ENCODE peak calls at places on chromosomes 4 and X, in eight cellular contexts. One of them, this sample, is unnamed.
A peak's percentile ranks its signal among the peaks of the same experiment; 100 is the strongest.

GRCh38 chrX:101803451-101803850 is 128.4 kb downstream of the ZMAT1 start:
- DNase-seq in coronary artery: no peak
- DNase-seq in heart left ventricle: no peak
- DNase-seq in A549: peak; percentile 3
- DNase-seq in hepatocyte: peak; percentile 17
- DNase-seq in uterus: no peak
- DNase-seq in RWPE1: no peak
- DNase-seq in ovary: no peak
- DNase-seq in this sample: no peak

GRCh38 chr4:188423039-188423438 is 283.8 kb downstream of the TRIML1 start:
- DNase-seq in coronary artery: no peak
- DNase-seq in heart left ventricle: no peak
- DNase-seq in A549: peak; percentile 89
- DNase-seq in hepatocyte: no peak
- DNase-seq in uterus: no peak
- DNase-seq in RWPE1: no peak
- DNase-seq in ovary: no peak
- DNase-seq in this sample: no peak

GRCh38 chr4:8192748-8193738 is 6.0 kb upstream of the SH3TC1 start:
- DNase-seq in coronary artery: no peak
- DNase-seq in heart left ventricle: no peak
- DNase-seq in A549: peak; percentile 76
- DNase-seq in hepatocyte: peak; percentile 81
- DNase-seq in uterus: no peak
- DNase-seq in RWPE1: peak; percentile 33
- DNase-seq in ovary: no peak
- DNase-seq in this sample: no peak

GRCh38 chr4:147799986-147800555 is 68.2 kb downstream of the ARHGAP10 start:
- DNase-seq in coronary artery: no peak
- DNase-seq in heart left ventricle: no peak
- DNase-seq in A549: no peak
- DNase-seq in hepatocyte: no peak
- DNase-seq in uterus: no peak
- DNase-seq in RWPE1: no peak
- DNase-seq in ovary: no peak
- DNase-seq in this sample: no peak

GRCh38 chr4:160129439-160129838 is 1026.6 kb downstream of the RAPGEF2 start:
- DNase-seq in coronary artery: no peak
- DNase-seq in heart left ventricle: no peak
- DNase-seq in A549: peak; percentile 27
- DNase-seq in hepatocyte: peak; percentile 31
- DNase-seq in uterus: no peak
- DNase-seq in RWPE1: peak; percentile 26
- DNase-seq in ovary: no peak
- DNase-seq in this sample: no peak

GRCh38 chrX:145843196-145843595 is 25.6 kb downstream of the SLITRK2 start:
- DNase-seq in coronary artery: no peak
- DNase-seq in heart left ventricle: no peak
- DNase-seq in A549: no peak
- DNase-seq in hepatocyte: no peak
- DNase-seq in uterus: no peak
- DNase-seq in RWPE1: no peak
- DNase-seq in ovary: no peak
- DNase-seq in this sample: no peak

GRCh38 chrX:143663755-143664154 is 27.9 kb upstream of the SLITRK4 start:
- DNase-seq in coronary artery: no peak
- DNase-seq in heart left ventricle: no peak
- DNase-seq in A549: no peak
- DNase-seq in hepatocyte: no peak
- DNase-seq in uterus: no peak
- DNase-seq in RWPE1: no peak
- DNase-seq in ovary: no peak
- DNase-seq in this sample: no peak

GRCh38 chrX:66863721-66864120 is 224.8 kb upstream of the EDA2R start:
- DNase-seq in coronary artery: no peak
- DNase-seq in heart left ventricle: no peak
- DNase-seq in A549: no peak
- DNase-seq in hepatocyte: no peak
- DNase-seq in uterus: no peak
- DNase-seq in RWPE1: no peak
- DNase-seq in ovary: no peak
- DNase-seq in this sample: no peak

GRCh38 chrX:8374041-8374825 is 90.4 kb upstream of the VCX3B start:
- DNase-seq in coronary artery: no peak
- DNase-seq in heart left ventricle: no peak
- DNase-seq in A549: no peak
- DNase-seq in hepatocyte: no peak
- DNase-seq in uterus: no peak
- DNase-seq in RWPE1: peak; percentile 20
- DNase-seq in ovary: no peak
- DNase-seq in this sample: no peak

GRCh38 chrX:22135171-22135711 is 103.1 kb downstream of the PHEX start:
- DNase-seq in coronary artery: no peak
- DNase-seq in heart left ventricle: no peak
- DNase-seq in A549: peak; percentile 37
- DNase-seq in hepatocyte: no peak
- DNase-seq in uterus: no peak
- DNase-seq in RWPE1: peak; percentile 26
- DNase-seq in ovary: no peak
- DNase-seq in this sample: no peak

GRCh38 chr4:185304944-185305690 is 90.6 kb downstream of the LRP2BP start:
- DNase-seq in coronary artery: no peak
- DNase-seq in heart left ventricle: no peak
- DNase-seq in A549: peak; percentile 20
- DNase-seq in hepatocyte: peak; percentile 18
- DNase-seq in uterus: no peak
- DNase-seq in RWPE1: no peak
- DNase-seq in ovary: no peak
- DNase-seq in this sample: no peak

GRCh38 chr4:78410651-78411050 is 140.9 kb upstream of the ANXA3 start:
- DNase-seq in coronary artery: no peak
- DNase-seq in heart left ventricle: no peak
- DNase-seq in A549: no peak
- DNase-seq in hepatocyte: no peak
- DNase-seq in uterus: no peak
- DNase-seq in RWPE1: no peak
- DNase-seq in ovary: no peak
- DNase-seq in this sample: no peak

GRCh38 chrX:105502336-105502735 is 281.8 kb upstream of the TEX13A start:
- DNase-seq in coronary artery: no peak
- DNase-seq in heart left ventricle: no peak
- DNase-seq in A549: no peak
- DNase-seq in hepatocyte: no peak
- DNase-seq in uterus: no peak
- DNase-seq in RWPE1: no peak
- DNase-seq in ovary: no peak
- DNase-seq in this sample: no peak

GRCh38 chr4:2817701-2818350 is 24.9 kb downstream of the SH3BP2 start:
- DNase-seq in coronary artery: no peak
- DNase-seq in heart left ventricle: peak; percentile 67
- DNase-seq in A549: no peak
- DNase-seq in hepatocyte: peak; percentile 86
- DNase-seq in uterus: no peak
- DNase-seq in RWPE1: peak; percentile 66
- DNase-seq in ovary: peak; percentile 61
- DNase-seq in this sample: no peak

GRCh38 chrX:153708415-153708814 is 15.8 kb downstream of the BCAP31 start:
- DNase-seq in coronary artery: peak; percentile 80
- DNase-seq in heart left ventricle: peak; percentile 71
- DNase-seq in A549: peak; percentile 81
- DNase-seq in hepatocyte: peak; percentile 84
- DNase-seq in uterus: peak; percentile 69
- DNase-seq in RWPE1: peak; percentile 68
- DNase-seq in ovary: peak; percentile 64
- DNase-seq in this sample: peak; percentile 79
- H3K27ac ChIP-seq in coronary artery: no peak overlapping the region
- H3K27ac ChIP-seq in heart left ventricle: peak overlapping the region; percentile 12
- H3K27ac ChIP-seq in A549: no peak overlapping the region
- H3K27ac ChIP-seq in hepatocyte: peak overlapping the region; percentile 85
- H3K27ac ChIP-seq in uterus: no peak overlapping the region
- H3K27ac ChIP-seq in RWPE1: peak overlapping the region; percentile 85
- H3K27ac ChIP-seq in ovary: no peak overlapping the region
- H3K27ac ChIP-seq in this sample: no peak overlapping the region

GRCh38 chr4:23882976-23883531 is 6.8 kb downstream of the PPARGC1A start:
- DNase-seq in coronary artery: no peak
- DNase-seq in heart left ventricle: no peak
- DNase-seq in A549: no peak
- DNase-seq in hepatocyte: no peak
- DNase-seq in uterus: no peak
- DNase-seq in RWPE1: no peak
- DNase-seq in ovary: no peak
- DNase-seq in this sample: no peak

GRCh38 chr4:23881052-23881501 is 8.8 kb downstream of the PPARGC1A start:
- DNase-seq in coronary artery: no peak
- DNase-seq in heart left ventricle: no peak
- DNase-seq in A549: no peak
- DNase-seq in hepatocyte: no peak
- DNase-seq in uterus: no peak
- DNase-seq in RWPE1: no peak
- DNase-seq in ovary: no peak
- DNase-seq in this sample: no peak

GRCh38 chr4:23884261-23884660 is 5.6 kb downstream of the PPARGC1A start:
- DNase-seq in coronary artery: no peak
- DNase-seq in heart left ventricle: no peak
- DNase-seq in A549: no peak
- DNase-seq in hepatocyte: no peak
- DNase-seq in uterus: no peak
- DNase-seq in RWPE1: no peak
- DNase-seq in ovary: no peak
- DNase-seq in this sample: no peak

GRCh38 chr4:23878912-23879732 is 10.7 kb downstream of the PPARGC1A start:
- DNase-seq in coronary artery: no peak
- DNase-seq in heart left ventricle: no peak
- DNase-seq in A549: no peak
- DNase-seq in hepatocyte: peak; percentile 30
- DNase-seq in uterus: no peak
- DNase-seq in RWPE1: no peak
- DNase-seq in ovary: no peak
- DNase-seq in this sample: no peak

DNA sequence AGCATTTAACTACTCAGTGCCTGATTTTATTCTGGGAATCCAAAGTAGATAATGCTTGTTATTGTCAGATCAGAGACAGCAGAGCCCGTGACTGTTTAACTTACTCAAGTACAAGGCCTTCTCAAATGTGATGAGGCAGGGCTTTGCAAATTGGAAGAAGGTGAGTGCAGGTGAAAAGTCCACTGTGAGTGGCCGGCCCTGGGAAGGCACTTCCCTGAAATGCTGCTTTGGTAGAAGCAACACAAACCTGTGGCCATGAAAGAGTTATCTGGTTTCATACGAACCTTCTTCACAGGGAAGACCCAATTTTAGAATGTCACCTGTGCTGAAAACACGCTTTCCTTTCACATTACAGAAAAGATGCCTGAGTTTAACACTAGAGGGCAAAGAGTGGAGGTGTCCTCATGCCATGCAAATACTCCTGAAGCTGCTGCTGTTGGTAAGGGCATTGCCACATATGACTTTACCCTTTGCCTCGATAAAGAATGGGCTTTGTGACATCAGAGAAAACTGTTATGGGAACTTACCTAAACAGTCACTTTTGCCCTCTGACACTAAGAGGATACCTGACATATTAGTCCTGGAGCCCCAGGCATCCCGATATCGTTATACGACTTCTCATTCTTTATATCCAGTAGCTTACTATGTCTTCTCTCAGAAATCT is 8.0 kb downstream of the PPARGC1A start:
- DNase-seq in coronary artery: no peak
- DNase-seq in heart left ventricle: no peak
- DNase-seq in A549: no peak
- DNase-seq in hepatocyte: no peak
- DNase-seq in uterus: no peak
- DNase-seq in RWPE1: no peak
- DNase-seq in ovary: no peak
- DNase-seq in this sample: no peak
- H3K27ac ChIP-seq in coronary artery: no peak overlapping the region
- H3K27ac ChIP-seq in heart left ventricle: peak overlapping the region; percentile 80
- H3K27ac ChIP-seq in A549: no peak overlapping the region
- H3K27ac ChIP-seq in hepatocyte: peak overlapping the region; percentile 20
- H3K27ac ChIP-seq in uterus: no peak overlapping the region
- H3K27ac ChIP-seq in RWPE1: no peak overlapping the region
- H3K27ac ChIP-seq in ovary: no peak overlapping the region
- H3K27ac ChIP-seq in this sample: no peak overlapping the region

DNA sequence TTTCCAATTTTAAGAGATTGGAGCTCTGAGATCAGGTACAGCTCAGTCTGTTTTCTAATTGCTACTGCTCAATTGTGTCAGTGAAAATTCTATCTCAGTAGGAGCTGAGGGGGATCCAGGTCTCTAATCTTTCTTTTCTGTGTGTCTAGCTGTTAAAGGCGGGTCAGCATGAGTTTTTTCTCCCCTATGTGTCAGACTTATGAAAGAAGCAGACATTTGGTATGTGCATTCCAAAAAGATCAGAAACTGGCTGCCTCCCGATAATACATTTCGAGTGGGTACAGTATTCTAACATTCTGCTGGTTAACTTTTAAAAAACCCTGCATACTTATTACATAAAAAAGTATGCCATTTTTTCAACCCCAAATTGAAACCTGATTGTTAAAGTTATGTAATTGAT is 72.4 kb downstream of the PCDH7 start:
- DNase-seq in coronary artery: no peak
- DNase-seq in heart left ventricle: no peak
- DNase-seq in A549: no peak
- DNase-seq in hepatocyte: no peak
- DNase-seq in uterus: no peak
- DNase-seq in RWPE1: no peak
- DNase-seq in ovary: no peak
- DNase-seq in this sample: no peak
- H3K27ac ChIP-seq in coronary artery: no peak overlapping the region
- H3K27ac ChIP-seq in heart left ventricle: no peak overlapping the region
- H3K27ac ChIP-seq in A549: no peak overlapping the region
- H3K27ac ChIP-seq in hepatocyte: no peak overlapping the region
- H3K27ac ChIP-seq in uterus: no peak overlapping the region
- H3K27ac ChIP-seq in RWPE1: no peak overlapping the region
- H3K27ac ChIP-seq in ovary: no peak overlapping the region
- H3K27ac ChIP-seq in this sample: no peak overlapping the region

GRCh38 chrX:96688789-96689188 is 4.1 kb downstream of the DIAPH2 start:
- DNase-seq in coronary artery: no peak
- DNase-seq in heart left ventricle: no peak
- DNase-seq in A549: no peak
- DNase-seq in hepatocyte: no peak
- DNase-seq in uterus: no peak
- DNase-seq in RWPE1: no peak
- DNase-seq in ovary: no peak
- DNase-seq in this sample: no peak

GRCh38 chrX:96684339-96685204 is at the start of gene DIAPH2:
- DNase-seq in coronary artery: peak; percentile 84
- DNase-seq in heart left ventricle: peak; percentile 87
- DNase-seq in A549: peak; percentile 84
- DNase-seq in hepatocyte: peak; percentile 92
- DNase-seq in uterus: peak; percentile 63
- DNase-seq in RWPE1: peak; percentile 42
- DNase-seq in ovary: peak; percentile 72
- DNase-seq in this sample: peak; percentile 31

GRCh38 chrX:96682516-96682915 is 2.1 kb upstream of the DIAPH2 start:
- DNase-seq in coronary artery: no peak
- DNase-seq in heart left ventricle: no peak
- DNase-seq in A549: no peak
- DNase-seq in hepatocyte: no peak
- DNase-seq in uterus: no peak
- DNase-seq in RWPE1: no peak
- DNase-seq in ovary: no peak
- DNase-seq in this sample: no peak

GRCh38 chrX:96683997-96684338 is 674 bp upstream of the DIAPH2 start:
- DNase-seq in coronary artery: no peak
- DNase-seq in heart left ventricle: no peak
- DNase-seq in A549: no peak
- DNase-seq in hepatocyte: peak; percentile 65
- DNase-seq in uterus: no peak
- DNase-seq in RWPE1: no peak
- DNase-seq in ovary: no peak
- DNase-seq in this sample: no peak

GRCh38 chrX:96685205-96686099 is 810 bp downstream of the DIAPH2 start:
- DNase-seq in coronary artery: peak; percentile 78
- DNase-seq in heart left ventricle: no peak
- DNase-seq in A549: peak; percentile 42
- DNase-seq in hepatocyte: peak; percentile 58
- DNase-seq in uterus: peak; percentile 27
- DNase-seq in RWPE1: peak; percentile 7
- DNase-seq in ovary: peak; percentile 47
- DNase-seq in this sample: peak; percentile 35
- H3K27ac ChIP-seq in coronary artery: peak overlapping the region; percentile 86
- H3K27ac ChIP-seq in heart left ventricle: peak overlapping the region; percentile 81
- H3K27ac ChIP-seq in A549: peak overlapping the region; percentile 83
- H3K27ac ChIP-seq in hepatocyte: peak overlapping the region; percentile 92
- H3K27ac ChIP-seq in uterus: peak overlapping the region; percentile 84
- H3K27ac ChIP-seq in RWPE1: peak overlapping the region; percentile 70
- H3K27ac ChIP-seq in ovary: peak overlapping the region; percentile 78
- H3K27ac ChIP-seq in this sample: no peak overlapping the region